ENCODE peak calls at places on chromosome 11, in eight cellular contexts. P is CD8-positive, alpha-beta T cell; R is NT2/D1; X is stimulated activated CD4-positive, alpha-beta T cell treated with anti-CD3 and anti-CD28 coated beads, Interleukin-2, amount 100 ng/mL, for 24 hours; O is substantia nigra; M is AG04449; H is GM19239; I is naive thymus-derived CD4-positive, alpha-beta T cell. T is an unnamed sample.

GRCh38 chr11:17504330-17505107 is 27.9 kb upstream of the ABCC8 start:
- DNase-seq in P (peak; percentile 59), M (no peak), I (peak; percentile 78), O (peak; percentile 80), H (peak; percentile 64), X (peak; percentile 87), R (peak; percentile 30), T (peak; percentile 93)

GRCh38 chr11:117747892-117748291 is 49.1 kb downstream of the DSCAML1 start:
- DNase-seq in M (no peak), P (no peak), I (no peak), O (no peak), H (no peak), R (no peak), X (no peak), T (no peak)

GRCh38 chr11:114200351-114200750 is 95.8 kb upstream of the NNMT start:
- DNase-seq in R (no peak), H (no peak), X (no peak), O (no peak), P (no peak), M (no peak), I (no peak), T (no peak)

GRCh38 chr11:62157603-62158002 is 32.4 kb upstream of the SCGB1D1 start:
- DNase-seq in M (no peak), R (no peak), P (no peak), H (no peak), I (no peak), O (no peak), X (no peak), T (no peak)

GRCh38 chr11:83895516-83895915 is 609.3 kb upstream of the CCDC90B start:
- DNase-seq in R (peak; percentile 20), O (no peak), M (peak; percentile 1), X (no peak), I (no peak), H (no peak), P (no peak), T (peak; percentile 47)

GRCh38 chr11:94036096-94036495 is 14.9 kb downstream of the HEPHL1 start:
- DNase-seq in P (no peak), X (no peak), M (no peak), H (no peak), I (no peak), R (no peak), O (no peak), T (no peak)

GRCh38 chr11:130514316-130514715 is 65.9 kb downstream of the ADAMTS15 start:
- DNase-seq in I (no peak), X (no peak), O (no peak), P (no peak), M (no peak), R (no peak), H (no peak), T (no peak)

GRCh38 chr11:78737891-78738290 is 163.2 kb upstream of the NARS2 start:
- DNase-seq in X (no peak), P (no peak), H (no peak), I (no peak), M (peak; percentile 14), R (no peak), O (no peak), T (no peak)

GRCh38 chr11:72228229-72228843 is 3.8 kb downstream of the INPPL1 start:
- DNase-seq in O (no peak), X (no peak), P (no peak), H (no peak), R (no peak), M (no peak), I (no peak), T (peak; percentile 46)

GRCh38 chr11:44096360-44097188 is 1.1 kb downstream of the EXT2 start:
- DNase-seq in I (peak; percentile 3), P (no peak), X (no peak), H (no peak), R (no peak), O (no peak), M (no peak), T (no peak)

GRCh38 chr11:123062892-123063395 is 1.0 kb upstream of the HSPA8 start:
- DNase-seq in M (no peak), O (no peak), H (no peak), I (no peak), R (peak; percentile 32), P (no peak), X (no peak), T (no peak)

GRCh38 chr11:15107730-15108515 is 6.8 kb upstream of the INSC start:
- DNase-seq in H (peak; percentile 18), P (no peak), I (no peak), R (no peak), X (no peak), O (no peak), M (no peak), T (no peak)

GRCh38 chr11:120985718-120986569 is 38.0 kb upstream of the TBCEL start:
- DNase-seq in I (peak; percentile 47), H (peak; percentile 38), P (peak; percentile 1), M (no peak), R (no peak), X (peak; percentile 26), O (peak; percentile 15), T (peak; percentile 87)

GRCh38 chr11:34916014-34916809 is at the start of the genes APIP and PDHX:
- DNase-seq in O (peak; percentile 98), P (peak; percentile 94), R (peak; percentile 93), H (peak; percentile 86), M (peak; percentile 87), I (peak; percentile 86), X (peak; percentile 99), T (peak; percentile 99)

GRCh38 chr11:69000831-69001245 is 12.2 kb downstream of the MRGPRF start:
- DNase-seq in R (no peak), P (no peak), M (peak; percentile 38), H (no peak), I (no peak), O (no peak), X (no peak), T (peak; percentile 44)

GRCh38 chr11:130831506-130832385 is 84.5 kb downstream of the SNX19 start:
- DNase-seq in I (no peak), O (no peak), P (no peak), X (no peak), R (no peak), M (no peak), H (no peak), T (peak; percentile 62)

GRCh38 chr11:34478845-34479663 is 34.5 kb downstream of the ELF5 start:
- DNase-seq in M (no peak), H (no peak), R (no peak), I (no peak), O (no peak), X (no peak), P (no peak), T (peak; percentile 6)

GRCh38 chr11:33534575-33534974 is 166.1 kb downstream of the C11orf91 start:
- DNase-seq in I (no peak), X (no peak), P (no peak), H (no peak), O (no peak), R (no peak), M (no peak), T (no peak)

GRCh38 chr11:14184548-14184947 is 174.4 kb downstream of the RRAS2 start:
- DNase-seq in R (no peak), O (no peak), M (no peak), I (no peak), P (no peak), H (no peak), X (no peak), T (no peak)